ENCODE peak calls at places on chromosomes 16 and 17, in four cellular contexts. T is WTC11, A is HepG2, Y is GM12878. X is an unnamed sample.

GRCh38 chr17:43701318-43701743 is 39.6 kb upstream of the MEOX1 start:
- DNase-seq in T (no peak), A (no peak), Y (peak), X (no peak)

GRCh38 chr17:75845933-75846700 is 1.9 kb upstream of the UNC13D start:
- DNase-seq in T (no peak), A (no peak), Y (no peak), X (no peak)

GRCh38 chr17:35514561-35514960 is 22.9 kb downstream of the SLFN12L start:
- DNase-seq in T (no peak), A (no peak), Y (no peak), X (no peak)

GRCh38 chr16:73142069-73142880 is 94.3 kb upstream of the ZFHX3 start:
- DNase-seq in T (no peak), A (no peak), Y (no peak), X (no peak)

GRCh38 chr17:79658811-79659207 is 48.0 kb upstream of the RBFOX3 start:
- DNase-seq in T (peak), A (peak), Y (no peak), X (peak)

GRCh38 chr17:6787081-6787693 is 11.2 kb downstream of the FBXO39 start:
- DNase-seq in T (no peak), A (peak), Y (no peak), X (no peak)

GRCh38 chr17:46940692-46941404 is 17.9 kb downstream of the GOSR2 start:
- DNase-seq in T (peak), A (peak), Y (no peak), X (peak)

GRCh38 chr16:68279726-68280125 is 15.4 kb downstream of the SLC7A6 start:
- DNase-seq in T (no peak), A (no peak), Y (no peak), X (no peak)

GRCh38 chr17:38881600-38882191 is 11.8 kb downstream of the LASP1 start:
- DNase-seq in T (no peak), A (no peak), Y (no peak), X (peak)

GRCh38 chr17:73068322-73069153 is 23.9 kb downstream of the SLC39A11 start:
- DNase-seq in T (no peak), A (peak), Y (no peak), X (no peak)

GRCh38 chr17:64488301-64488700 is 8.6 kb downstream of the POLG2 start:
- DNase-seq in T (no peak), A (no peak), Y (no peak), X (no peak)

GRCh38 chr16:20676867-20677266 is 20.6 kb downstream of the ACSM1 start:
- DNase-seq in T (no peak), A (no peak), Y (no peak), X (no peak)

GRCh38 chr16:82672676-82673075 is 45.9 kb downstream of the CDH13 start:
- DNase-seq in T (no peak), A (no peak), Y (no peak), X (no peak)

GRCh38 chr16:3087243-3087791 is 11.8 kb downstream of the ZSCAN10 start:
- DNase-seq in T (peak), A (no peak), Y (no peak), X (peak)

GRCh38 chr17:16354585-16354984 is 1.3 kb upstream of the CENPV start:
- DNase-seq in T (no peak), A (no peak), Y (no peak), X (no peak)

GRCh38 chr16:424033-424622 is 1.3 kb upstream of the RAB11FIP3 start:
- DNase-seq in T (no peak), A (peak), Y (no peak), X (no peak)

GRCh38 chr16:2150418-2151187 is 2.2 kb downstream of the RAB26 start:
- DNase-seq in T (peak), A (peak), Y (no peak), X (peak)

GRCh38 chr16:55999683-56000082 is 124.5 kb upstream of the CES5A start:
- DNase-seq in T (no peak), A (no peak), Y (no peak), X (no peak)

GRCh38 chr16:29154676-29155121 is 169.8 kb downstream of the LAT start:
- DNase-seq in T (no peak), A (no peak), Y (no peak), X (no peak)

GRCh38 chr17:71011389-71011788 is 842.1 kb downstream of the KCNJ2 start:
- DNase-seq in T (no peak), A (no peak), Y (no peak), X (peak)

GRCh38 chr16:55809386-55809785 is 23.5 kb downstream of the CES1 start:
- DNase-seq in T (no peak), A (no peak), Y (no peak), X (no peak)

GRCh38 chr17:75832164-75832651 is 12.0 kb downstream of the UNC13D start:
- DNase-seq in T (no peak), A (no peak), Y (no peak), X (no peak)

GRCh38 chr17:45347451-45347850 is 30.6 kb upstream of the MAP3K14 start:
- DNase-seq in T (no peak), A (no peak), Y (no peak), X (no peak)

GRCh38 chr16:75616541-75617010 is 6.5 kb downstream of the ADAT1 start:
- DNase-seq in T (no peak), A (no peak), Y (no peak), X (no peak)

GRCh38 chr16:84810518-84811273 is 9.1 kb upstream of the CRISPLD2 start:
- DNase-seq in T (no peak), A (no peak), Y (peak), X (no peak)

GRCh38 chr16:27816561-27816960 is 247.0 kb downstream of the GSG1L start:
- DNase-seq in T (peak), A (no peak), Y (no peak), X (no peak)

GRCh38 chr16:715448-716249 is 731 bp downstream of the METRN start:
- DNase-seq in T (no peak), A (no peak), Y (no peak), X (peak)

GRCh38 chr17:45640141-45640850 is 143.8 kb upstream of the CRHR1 start:
- DNase-seq in T (peak), A (peak), Y (peak), X (peak)

GRCh38 chr16:13478991-13479390 is 441.0 kb upstream of the ERCC4 start:
- DNase-seq in T (no peak), A (no peak), Y (no peak), X (no peak)

GRCh38 chr17:77038860-77039555 is 101.8 kb upstream of the SEC14L1 start:
- DNase-seq in T (no peak), A (no peak), Y (no peak), X (no peak)

GRCh38 chr16:3695610-3696369 is 21.5 kb downstream of the TRAP1 start:
- DNase-seq in T (no peak), A (peak), Y (no peak), X (no peak)

GRCh38 chr17:76053230-76054111 is 18.8 kb downstream of the SRP68 start:
- DNase-seq in T (no peak), A (no peak), Y (no peak), X (no peak)

GRCh38 chr17:81291662-81292061 is 3.4 kb downstream of the SLC38A10 start:
- DNase-seq in T (peak), A (peak), Y (no peak), X (peak)
- TF ChIP-seq TCF7 in T (no peak), A (no peak), Y (no peak), X (peak)

GRCh38 chr17:63041722-63042121 is 75.7 kb downstream of the TANC2 start:
- DNase-seq in T (no peak), A (no peak), Y (no peak), X (no peak)
- TF ChIP-seq TCF7 in T (no peak), A (no peak), Y (no peak), X (no peak)

GRCh38 chr16:10940501-10941079 is 1.7 kb downstream of the DEXI start:
- DNase-seq in T (no peak), A (no peak), Y (no peak), X (no peak)
- TF ChIP-seq TCF7 in T (no peak), A (no peak), Y (no peak), X (no peak)

GRCh38 chr16:86117756-86118155 is 218.8 kb downstream of the IRF8 start:
- DNase-seq in T (no peak), A (no peak), Y (no peak), X (no peak)
- TF ChIP-seq TCF7 in T (no peak), A (no peak), Y (no peak), X (no peak)

GRCh38 chr17:29577778-29578211 is 9.3 kb downstream of the TP53I13 start:
- DNase-seq in T (no peak), A (no peak), Y (no peak), X (no peak)

GRCh38 chr17:29574732-29575510 is 6.4 kb downstream of the TP53I13 start:
- DNase-seq in T (no peak), A (peak), Y (no peak), X (no peak)

GRCh38 chr17:29575511-29576213 is 7.2 kb downstream of the TP53I13 start:
- DNase-seq in T (no peak), A (no peak), Y (no peak), X (no peak)

GRCh38 chr17:29577009-29577777 is 8.7 kb downstream of the TP53I13 start:
- DNase-seq in T (no peak), A (no peak), Y (no peak), X (no peak)

DNA sequence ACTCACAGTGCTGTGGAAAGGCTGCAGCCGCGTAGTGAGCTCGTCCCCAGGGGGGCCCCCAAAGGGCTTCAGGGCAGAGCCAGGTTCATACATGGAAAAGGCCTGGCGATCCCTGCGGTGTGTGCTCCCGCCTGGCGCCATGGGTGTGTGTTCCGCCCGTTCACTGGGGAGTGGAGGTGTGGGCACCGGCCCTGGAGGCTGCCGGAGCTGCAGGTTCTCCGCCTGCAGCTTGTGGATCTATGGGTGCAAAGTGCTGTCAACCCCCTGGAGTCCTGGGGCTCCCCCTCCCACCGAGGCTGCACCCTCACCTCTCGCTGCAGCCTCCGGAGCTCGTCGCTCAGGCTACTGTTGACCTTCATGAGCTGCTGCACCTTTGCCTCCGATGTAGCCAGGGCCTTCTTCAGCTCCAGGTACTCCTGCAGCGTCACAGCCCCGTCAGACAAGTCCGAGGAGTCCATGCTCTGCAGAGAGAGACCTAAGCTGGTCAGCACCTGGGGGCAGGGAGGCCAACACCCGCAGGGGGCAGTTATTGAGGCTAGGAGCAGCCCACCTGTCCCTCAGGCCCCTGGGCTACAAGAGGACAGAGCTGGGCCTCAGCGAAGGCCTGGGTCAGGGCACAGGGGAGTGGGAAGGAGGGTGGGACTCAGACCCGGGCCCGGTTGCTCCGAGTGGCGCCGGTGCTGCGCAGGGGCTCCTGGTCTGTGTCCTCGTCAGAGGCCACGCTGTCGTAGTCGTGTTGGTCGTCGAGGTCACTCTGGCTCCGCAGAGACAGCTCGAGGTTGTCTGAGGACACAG is 7.9 kb downstream of the TP53I13 start:
- DNase-seq in T (no peak), A (no peak), Y (no peak), X (no peak)
- TF ChIP-seq TCF7 in T (no peak), A (no peak), Y (no peak), X (no peak)

DNA sequence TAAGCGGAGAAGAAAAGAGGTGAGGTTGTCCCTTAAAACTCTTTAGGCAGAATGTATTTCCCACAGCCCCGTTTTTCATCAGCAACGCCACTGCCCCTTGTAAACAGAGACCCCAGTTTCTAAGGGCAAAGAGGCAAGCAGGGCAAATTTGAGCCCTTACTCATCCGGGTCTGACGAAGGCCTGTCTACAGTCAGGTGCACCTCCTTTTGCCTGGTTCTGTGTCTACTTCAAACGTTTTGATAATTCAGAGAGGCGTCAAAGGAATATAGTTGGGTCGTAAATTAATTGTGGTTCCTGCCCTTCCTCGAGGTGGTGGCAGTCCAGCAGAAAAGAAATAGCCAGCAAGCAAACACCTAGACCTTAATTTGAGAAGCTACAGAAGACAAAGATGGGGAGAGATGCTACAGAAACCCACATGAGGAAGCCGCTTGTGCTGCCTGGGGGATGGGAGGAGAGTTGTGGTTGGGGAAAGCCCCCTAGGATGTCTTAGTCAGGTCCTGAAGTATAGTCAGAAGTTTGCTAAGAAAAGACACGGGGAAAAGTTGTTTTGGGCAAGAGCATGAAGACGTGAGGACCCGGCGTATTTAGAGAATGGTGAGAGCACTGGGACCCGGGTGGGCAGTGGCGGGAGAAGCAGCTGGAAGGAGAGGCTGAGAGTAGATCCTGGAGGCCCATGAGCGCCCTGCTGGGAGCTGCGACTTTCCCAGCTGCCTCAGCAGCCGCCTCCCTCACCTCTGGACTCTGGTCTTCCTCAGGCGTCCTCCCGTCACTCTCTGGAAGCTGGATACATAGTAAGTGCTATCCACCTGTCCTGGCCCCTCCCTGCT is 2.4 kb downstream of the FBRS start:
- DNase-seq in T (no peak), A (no peak), Y (no peak), X (peak)
- TF ChIP-seq TCF7 in T (no peak), A (no peak), Y (no peak), X (no peak)

GRCh38 chr17:68344701-68345136 is 53.4 kb downstream of the ARSG start:
- DNase-seq in T (no peak), A (no peak), Y (no peak), X (no peak)

GRCh38 chr17:68343976-68344375 is 52.7 kb downstream of the ARSG start:
- DNase-seq in T (no peak), A (no peak), Y (no peak), X (no peak)

GRCh38 chr17:68347380-68347779 is 56.1 kb downstream of the ARSG start:
- DNase-seq in T (no peak), A (no peak), Y (no peak), X (no peak)

GRCh38 chr17:68349157-68349556 is 57.9 kb downstream of the ARSG start:
- DNase-seq in T (no peak), A (peak), Y (peak), X (no peak)

DNA sequence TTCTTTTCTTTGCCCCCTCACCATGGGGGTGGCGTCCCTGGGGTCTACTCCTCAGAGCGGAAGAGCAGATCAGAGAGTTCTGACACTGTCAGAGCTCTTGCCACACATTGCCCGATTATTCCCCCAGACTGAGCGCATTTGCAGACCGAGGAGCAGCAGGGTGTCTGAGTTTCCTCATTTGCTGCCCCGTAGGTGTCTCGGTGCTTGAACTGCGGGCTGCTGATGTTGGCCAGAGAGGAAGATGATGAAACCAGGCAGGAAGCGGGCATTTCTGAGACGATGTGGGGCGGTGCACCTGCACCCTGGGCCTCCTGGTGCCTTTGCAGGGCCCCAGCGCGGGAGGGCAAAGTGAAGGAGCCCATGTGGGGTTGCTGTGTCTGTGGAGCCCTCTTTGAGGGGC is 55.2 kb downstream of the ARSG start:
- DNase-seq in T (no peak), A (no peak), Y (peak), X (no peak)
- TF ChIP-seq TCF7 in T (no peak), A (no peak), Y (no peak), X (no peak)

GRCh38 chr16:50416388-50416787 is 47.6 kb upstream of the BRD7 start:
- DNase-seq in T (no peak), A (no peak), Y (no peak), X (no peak)

GRCh38 chr16:50425044-50425443 is 56.3 kb upstream of the BRD7 start:
- DNase-seq in T (no peak), A (no peak), Y (no peak), X (no peak)

GRCh38 chr16:50422926-50423325 is 54.1 kb upstream of the BRD7 start:
- DNase-seq in T (no peak), A (no peak), Y (no peak), X (no peak)

GRCh38 chr16:50414152-50414551 is 45.4 kb upstream of the BRD7 start:
- DNase-seq in T (no peak), A (no peak), Y (no peak), X (no peak)

GRCh38 chr16:50419116-50419515 is 50.3 kb upstream of the BRD7 start:
- DNase-seq in T (no peak), A (no peak), Y (no peak), X (no peak)
- TF ChIP-seq TCF7 in T (no peak), A (no peak), Y (no peak), X (no peak)

GRCh38 chr17:48469227-48469626 is 39.2 kb upstream of the SKAP1 start:
- DNase-seq in T (no peak), A (no peak), Y (no peak), X (no peak)

GRCh38 chr17:48471807-48472484 is 41.9 kb upstream of the SKAP1 start:
- DNase-seq in T (no peak), A (no peak), Y (no peak), X (no peak)

GRCh38 chr17:48468299-48468698 is 38.3 kb upstream of the SKAP1 start:
- DNase-seq in T (no peak), A (no peak), Y (no peak), X (no peak)

GRCh38 chr17:48470388-48471034 is 40.5 kb upstream of the SKAP1 start:
- DNase-seq in T (no peak), A (no peak), Y (no peak), X (no peak)

DNA sequence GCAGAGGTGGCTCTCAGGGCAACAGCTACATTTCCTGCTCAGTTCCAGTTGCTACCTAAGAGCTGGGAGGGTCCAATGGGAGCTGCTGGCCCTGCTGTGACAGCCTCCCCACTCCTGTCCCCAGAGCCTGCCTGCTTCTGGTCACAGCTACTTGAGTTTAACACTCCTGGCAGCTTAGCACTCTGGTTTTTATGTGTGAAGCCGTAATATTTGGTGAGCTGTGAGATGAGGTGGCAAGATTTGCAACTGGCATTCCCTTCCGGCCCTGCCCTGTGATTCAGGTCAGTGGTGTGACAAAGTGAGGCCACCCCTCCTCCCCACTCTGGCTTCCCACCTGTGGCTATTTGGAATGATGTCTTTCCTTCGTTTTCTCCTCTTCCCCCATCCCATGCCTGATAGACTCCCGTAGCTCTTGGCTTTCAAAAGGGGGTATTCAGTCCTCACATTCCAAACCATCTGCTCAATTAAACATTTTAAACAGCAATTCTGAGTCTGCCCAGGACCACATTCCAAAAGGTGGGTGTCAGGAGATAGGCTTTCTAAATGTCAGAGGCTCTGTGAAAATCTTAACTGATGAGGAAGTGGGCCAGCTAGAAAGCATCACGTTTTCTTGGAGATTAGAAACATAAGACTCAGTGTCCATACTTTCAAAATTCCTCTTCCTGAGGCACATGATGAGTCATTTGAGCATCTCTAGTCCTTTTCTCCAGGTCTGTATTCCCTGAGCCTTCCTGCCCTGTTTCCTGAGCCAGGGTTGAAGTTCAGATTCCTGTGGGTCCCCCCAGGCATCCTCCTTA is 42.7 kb upstream of the SKAP1 start:
- DNase-seq in T (no peak), A (no peak), Y (no peak), X (no peak)
- TF ChIP-seq TCF7 in T (no peak), A (no peak), Y (no peak), X (no peak)

X was measured in K562.